ENCODE peak calls at places on chromosome 4, in ten cellular contexts. One of them, this sample, is unnamed.

GRCh38 chr4:112944006-112944405 is 105.4 kb upstream of the ANK2 start:
- DNase-seq in heart right ventricle: no peak
- DNase-seq in breast epithelium: no peak
- DNase-seq in upper lobe of right lung: no peak
- DNase-seq in CD4-positive, CD25-positive, alpha-beta regulatory T cell: no peak
- DNase-seq in transverse colon: no peak
- DNase-seq in dorsolateral prefrontal cortex: no peak
- DNase-seq in spleen: no peak
- DNase-seq in stomach: no peak
- DNase-seq in right cardiac atrium: no peak
- DNase-seq in this sample: no peak

GRCh38 chr4:96649536-96649935 is 809.6 kb downstream of the PDHA2 start:
- DNase-seq in heart right ventricle: no peak
- DNase-seq in breast epithelium: no peak
- DNase-seq in upper lobe of right lung: no peak
- DNase-seq in CD4-positive, CD25-positive, alpha-beta regulatory T cell: no peak
- DNase-seq in transverse colon: no peak
- DNase-seq in dorsolateral prefrontal cortex: no peak
- DNase-seq in spleen: no peak
- DNase-seq in stomach: no peak
- DNase-seq in right cardiac atrium: no peak
- DNase-seq in this sample: no peak

GRCh38 chr4:72843466-72843865 is 226.1 kb downstream of the COX18 start:
- DNase-seq in heart right ventricle: no peak
- DNase-seq in breast epithelium: no peak
- DNase-seq in upper lobe of right lung: no peak
- DNase-seq in CD4-positive, CD25-positive, alpha-beta regulatory T cell: no peak
- DNase-seq in transverse colon: no peak
- DNase-seq in dorsolateral prefrontal cortex: no peak
- DNase-seq in spleen: no peak
- DNase-seq in stomach: no peak
- DNase-seq in right cardiac atrium: no peak
- DNase-seq in this sample: no peak

GRCh38 chr4:73668806-73669205 is 48.6 kb upstream of the RASSF6 start:
- DNase-seq in heart right ventricle: no peak
- DNase-seq in breast epithelium: no peak
- DNase-seq in upper lobe of right lung: no peak
- DNase-seq in CD4-positive, CD25-positive, alpha-beta regulatory T cell: no peak
- DNase-seq in transverse colon: no peak
- DNase-seq in dorsolateral prefrontal cortex: no peak
- DNase-seq in spleen: no peak
- DNase-seq in stomach: no peak
- DNase-seq in right cardiac atrium: no peak
- DNase-seq in this sample: no peak

GRCh38 chr4:123621072-123621705 is 224.6 kb downstream of the SPRY1 start:
- DNase-seq in heart right ventricle: peak; percentile 11
- DNase-seq in breast epithelium: no peak
- DNase-seq in upper lobe of right lung: no peak
- DNase-seq in CD4-positive, CD25-positive, alpha-beta regulatory T cell: no peak
- DNase-seq in transverse colon: no peak
- DNase-seq in dorsolateral prefrontal cortex: no peak
- DNase-seq in spleen: no peak
- DNase-seq in stomach: no peak
- DNase-seq in right cardiac atrium: peak; percentile 54
- DNase-seq in this sample: no peak

GRCh38 chr4:46123872-46124755 is at the start of gene GABRG1:
- DNase-seq in heart right ventricle: no peak
- DNase-seq in breast epithelium: no peak
- DNase-seq in upper lobe of right lung: peak; percentile 33
- DNase-seq in CD4-positive, CD25-positive, alpha-beta regulatory T cell: no peak
- DNase-seq in transverse colon: no peak
- DNase-seq in dorsolateral prefrontal cortex: peak; percentile 64
- DNase-seq in spleen: no peak
- DNase-seq in stomach: no peak
- DNase-seq in right cardiac atrium: peak; percentile 10
- DNase-seq in this sample: peak; percentile 20

GRCh38 chr4:174318829-174319764 is 35.4 kb downstream of the CEP44 start:
- DNase-seq in heart right ventricle: no peak
- DNase-seq in breast epithelium: no peak
- DNase-seq in upper lobe of right lung: no peak
- DNase-seq in CD4-positive, CD25-positive, alpha-beta regulatory T cell: peak; percentile 40
- DNase-seq in transverse colon: no peak
- DNase-seq in dorsolateral prefrontal cortex: no peak
- DNase-seq in spleen: no peak
- DNase-seq in stomach: no peak
- DNase-seq in right cardiac atrium: no peak
- DNase-seq in this sample: no peak

GRCh38 chr4:92172203-92172602 is 131.6 kb upstream of the GRID2 start:
- DNase-seq in heart right ventricle: no peak
- DNase-seq in breast epithelium: no peak
- DNase-seq in upper lobe of right lung: no peak
- DNase-seq in CD4-positive, CD25-positive, alpha-beta regulatory T cell: no peak
- DNase-seq in transverse colon: no peak
- DNase-seq in dorsolateral prefrontal cortex: no peak
- DNase-seq in spleen: no peak
- DNase-seq in stomach: no peak
- DNase-seq in right cardiac atrium: no peak
- DNase-seq in this sample: no peak

GRCh38 chr4:86280246-86280645 is 79.6 kb downstream of the MAPK10 start:
- DNase-seq in heart right ventricle: no peak
- DNase-seq in breast epithelium: no peak
- DNase-seq in upper lobe of right lung: no peak
- DNase-seq in CD4-positive, CD25-positive, alpha-beta regulatory T cell: no peak
- DNase-seq in transverse colon: no peak
- DNase-seq in dorsolateral prefrontal cortex: no peak
- DNase-seq in spleen: no peak
- DNase-seq in stomach: no peak
- DNase-seq in right cardiac atrium: no peak
- DNase-seq in this sample: no peak

GRCh38 chr4:122830392-122831095 is 3.9 kb downstream of the FGF2 start:
- DNase-seq in heart right ventricle: no peak
- DNase-seq in breast epithelium: no peak
- DNase-seq in upper lobe of right lung: no peak
- DNase-seq in CD4-positive, CD25-positive, alpha-beta regulatory T cell: no peak
- DNase-seq in transverse colon: no peak
- DNase-seq in dorsolateral prefrontal cortex: no peak
- DNase-seq in spleen: no peak
- DNase-seq in stomach: no peak
- DNase-seq in right cardiac atrium: no peak
- DNase-seq in this sample: no peak

GRCh38 chr4:145785391-145786008 is 105.6 kb downstream of the C4orf51 start:
- DNase-seq in heart right ventricle: no peak
- DNase-seq in breast epithelium: no peak
- DNase-seq in upper lobe of right lung: no peak
- DNase-seq in CD4-positive, CD25-positive, alpha-beta regulatory T cell: no peak
- DNase-seq in transverse colon: no peak
- DNase-seq in dorsolateral prefrontal cortex: no peak
- DNase-seq in spleen: no peak
- DNase-seq in stomach: no peak
- DNase-seq in right cardiac atrium: no peak
- DNase-seq in this sample: no peak

DNA sequence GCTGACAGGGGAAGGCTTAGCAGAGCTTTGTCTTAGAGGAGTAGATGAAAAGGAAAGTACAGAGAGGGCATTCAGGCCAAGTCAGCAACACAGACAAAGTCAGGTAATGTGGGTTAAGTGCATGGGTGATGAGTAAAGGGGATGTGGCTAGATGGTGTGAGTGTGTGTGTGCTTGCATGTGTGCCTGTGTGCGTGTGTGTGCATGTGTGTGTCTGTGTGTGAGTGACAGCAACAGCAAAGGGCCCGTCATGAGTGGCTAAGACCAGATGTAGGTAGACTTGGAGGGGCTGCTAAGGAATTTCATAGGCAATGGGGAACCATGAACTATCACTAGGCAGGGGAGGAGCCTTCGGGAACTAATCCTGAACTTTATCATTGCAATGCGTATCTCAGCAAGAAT is 2.2 kb upstream of the GPR78 start:
- DNase-seq in heart right ventricle: no peak
- DNase-seq in breast epithelium: no peak
- DNase-seq in upper lobe of right lung: no peak
- DNase-seq in CD4-positive, CD25-positive, alpha-beta regulatory T cell: no peak
- DNase-seq in transverse colon: no peak
- DNase-seq in dorsolateral prefrontal cortex: no peak
- DNase-seq in spleen: peak; percentile 30
- DNase-seq in stomach: no peak
- DNase-seq in right cardiac atrium: no peak
- DNase-seq in this sample: no peak
- H3K27me3 ChIP-seq in heart right ventricle: peaks cover 59% of the 10 kb centered on the region
- H3K27me3 ChIP-seq in breast epithelium: peaks cover 44% of the 10 kb centered on the region
- H3K27me3 ChIP-seq in upper lobe of right lung: peaks cover 47% of the 10 kb centered on the region
- H3K27me3 ChIP-seq in CD4-positive, CD25-positive, alpha-beta regulatory T cell: no peaks in the 10 kb centered on the region
- H3K27me3 ChIP-seq in transverse colon: peaks cover 38% of the 10 kb centered on the region
- H3K27me3 ChIP-seq in dorsolateral prefrontal cortex: peaks cover 38% of the 10 kb centered on the region
- H3K27me3 ChIP-seq in spleen: peaks cover 38% of the 10 kb centered on the region
- H3K27me3 ChIP-seq in stomach: peaks cover 35% of the 10 kb centered on the region
- H3K27me3 ChIP-seq in right cardiac atrium: no peaks in the 10 kb centered on the region
- H3K27me3 ChIP-seq in this sample: no peaks in the 10 kb centered on the region

GRCh38 chr4:185015108-185015507 is 3.2 kb upstream of the HELT start:
- DNase-seq in heart right ventricle: no peak
- DNase-seq in breast epithelium: no peak
- DNase-seq in upper lobe of right lung: no peak
- DNase-seq in CD4-positive, CD25-positive, alpha-beta regulatory T cell: no peak
- DNase-seq in transverse colon: no peak
- DNase-seq in dorsolateral prefrontal cortex: no peak
- DNase-seq in spleen: no peak
- DNase-seq in stomach: no peak
- DNase-seq in right cardiac atrium: no peak
- DNase-seq in this sample: no peak

GRCh38 chr4:185018834-185019450 is 652 bp downstream of the HELT start:
- DNase-seq in heart right ventricle: no peak
- DNase-seq in breast epithelium: no peak
- DNase-seq in upper lobe of right lung: peak; percentile 73
- DNase-seq in CD4-positive, CD25-positive, alpha-beta regulatory T cell: no peak
- DNase-seq in transverse colon: no peak
- DNase-seq in dorsolateral prefrontal cortex: no peak
- DNase-seq in spleen: no peak
- DNase-seq in stomach: no peak
- DNase-seq in right cardiac atrium: no peak
- DNase-seq in this sample: no peak

GRCh38 chr4:185017964-185018772 is at the start of gene HELT:
- DNase-seq in heart right ventricle: no peak
- DNase-seq in breast epithelium: no peak
- DNase-seq in upper lobe of right lung: no peak
- DNase-seq in CD4-positive, CD25-positive, alpha-beta regulatory T cell: no peak
- DNase-seq in transverse colon: no peak
- DNase-seq in dorsolateral prefrontal cortex: no peak
- DNase-seq in spleen: no peak
- DNase-seq in stomach: no peak
- DNase-seq in right cardiac atrium: no peak
- DNase-seq in this sample: no peak

GRCh38 chr4:185016101-185016940 is 2.0 kb upstream of the HELT start:
- DNase-seq in heart right ventricle: no peak
- DNase-seq in breast epithelium: no peak
- DNase-seq in upper lobe of right lung: no peak
- DNase-seq in CD4-positive, CD25-positive, alpha-beta regulatory T cell: no peak
- DNase-seq in transverse colon: no peak
- DNase-seq in dorsolateral prefrontal cortex: no peak
- DNase-seq in spleen: no peak
- DNase-seq in stomach: no peak
- DNase-seq in right cardiac atrium: no peak
- DNase-seq in this sample: no peak

GRCh38 chr4:185016946-185017797 is 1.1 kb upstream of the HELT start:
- DNase-seq in heart right ventricle: no peak
- DNase-seq in breast epithelium: no peak
- DNase-seq in upper lobe of right lung: no peak
- DNase-seq in CD4-positive, CD25-positive, alpha-beta regulatory T cell: no peak
- DNase-seq in transverse colon: no peak
- DNase-seq in dorsolateral prefrontal cortex: no peak
- DNase-seq in spleen: no peak
- DNase-seq in stomach: no peak
- DNase-seq in right cardiac atrium: no peak
- DNase-seq in this sample: no peak
- H3K27me3 ChIP-seq in heart right ventricle: peaks cover 100% of the 10 kb centered on the region
- H3K27me3 ChIP-seq in breast epithelium: peaks cover 86% of the 10 kb centered on the region
- H3K27me3 ChIP-seq in upper lobe of right lung: peaks cover 96% of the 10 kb centered on the region
- H3K27me3 ChIP-seq in CD4-positive, CD25-positive, alpha-beta regulatory T cell: peaks cover 16% of the 10 kb centered on the region
- H3K27me3 ChIP-seq in transverse colon: peaks cover 100% of the 10 kb centered on the region
- H3K27me3 ChIP-seq in dorsolateral prefrontal cortex: peaks cover 88% of the 10 kb centered on the region
- H3K27me3 ChIP-seq in spleen: peaks cover 96% of the 10 kb centered on the region
- H3K27me3 ChIP-seq in stomach: peaks cover 77% of the 10 kb centered on the region
- H3K27me3 ChIP-seq in right cardiac atrium: peaks cover 2% of the 10 kb centered on the region
- H3K27me3 ChIP-seq in this sample: no peaks in the 10 kb centered on the region

GRCh38 chr4:152114562-152114961 is 353.8 kb upstream of the GATB start:
- DNase-seq in heart right ventricle: no peak
- DNase-seq in breast epithelium: no peak
- DNase-seq in upper lobe of right lung: no peak
- DNase-seq in CD4-positive, CD25-positive, alpha-beta regulatory T cell: no peak
- DNase-seq in transverse colon: no peak
- DNase-seq in dorsolateral prefrontal cortex: no peak
- DNase-seq in spleen: no peak
- DNase-seq in stomach: no peak
- DNase-seq in right cardiac atrium: no peak
- DNase-seq in this sample: no peak
- H3K27me3 ChIP-seq in heart right ventricle: no peaks in the 10 kb centered on the region
- H3K27me3 ChIP-seq in breast epithelium: no peaks in the 10 kb centered on the region
- H3K27me3 ChIP-seq in upper lobe of right lung: no peaks in the 10 kb centered on the region
- H3K27me3 ChIP-seq in CD4-positive, CD25-positive, alpha-beta regulatory T cell: no peaks in the 10 kb centered on the region
- H3K27me3 ChIP-seq in transverse colon: no peaks in the 10 kb centered on the region
- H3K27me3 ChIP-seq in dorsolateral prefrontal cortex: no peaks in the 10 kb centered on the region
- H3K27me3 ChIP-seq in spleen: no peaks in the 10 kb centered on the region
- H3K27me3 ChIP-seq in stomach: no peaks in the 10 kb centered on the region
- H3K27me3 ChIP-seq in right cardiac atrium: no peaks in the 10 kb centered on the region
- H3K27me3 ChIP-seq in this sample: no peaks in the 10 kb centered on the region

GRCh38 chr4:154490261-154490588 is 1.4 kb downstream of the DCHS2 start:
- DNase-seq in heart right ventricle: no peak
- DNase-seq in breast epithelium: no peak
- DNase-seq in upper lobe of right lung: no peak
- DNase-seq in CD4-positive, CD25-positive, alpha-beta regulatory T cell: no peak
- DNase-seq in transverse colon: no peak
- DNase-seq in dorsolateral prefrontal cortex: no peak
- DNase-seq in spleen: peak; percentile 72
- DNase-seq in stomach: no peak
- DNase-seq in right cardiac atrium: peak; percentile 33
- DNase-seq in this sample: no peak
- H3K27me3 ChIP-seq in heart right ventricle: peaks cover 75% of the 10 kb centered on the region
- H3K27me3 ChIP-seq in breast epithelium: peaks cover 26% of the 10 kb centered on the region
- H3K27me3 ChIP-seq in upper lobe of right lung: peaks cover 58% of the 10 kb centered on the region
- H3K27me3 ChIP-seq in CD4-positive, CD25-positive, alpha-beta regulatory T cell: peaks cover 22% of the 10 kb centered on the region
- H3K27me3 ChIP-seq in transverse colon: peaks cover 58% of the 10 kb centered on the region
- H3K27me3 ChIP-seq in dorsolateral prefrontal cortex: peaks cover 28% of the 10 kb centered on the region
- H3K27me3 ChIP-seq in spleen: peaks cover 54% of the 10 kb centered on the region
- H3K27me3 ChIP-seq in stomach: peaks cover 34% of the 10 kb centered on the region
- H3K27me3 ChIP-seq in right cardiac atrium: no peaks in the 10 kb centered on the region
- H3K27me3 ChIP-seq in this sample: no peaks in the 10 kb centered on the region

GRCh38 chr4:181832305-181832704 is 410.9 kb upstream of the TENM3 start:
- DNase-seq in heart right ventricle: no peak
- DNase-seq in breast epithelium: no peak
- DNase-seq in upper lobe of right lung: no peak
- DNase-seq in CD4-positive, CD25-positive, alpha-beta regulatory T cell: no peak
- DNase-seq in transverse colon: no peak
- DNase-seq in dorsolateral prefrontal cortex: no peak
- DNase-seq in spleen: no peak
- DNase-seq in stomach: no peak
- DNase-seq in right cardiac atrium: no peak
- DNase-seq in this sample: no peak
- H3K27me3 ChIP-seq in heart right ventricle: peaks cover 21% of the 10 kb centered on the region
- H3K27me3 ChIP-seq in breast epithelium: no peaks in the 10 kb centered on the region
- H3K27me3 ChIP-seq in upper lobe of right lung: no peaks in the 10 kb centered on the region
- H3K27me3 ChIP-seq in CD4-positive, CD25-positive, alpha-beta regulatory T cell: no peaks in the 10 kb centered on the region
- H3K27me3 ChIP-seq in transverse colon: no peaks in the 10 kb centered on the region
- H3K27me3 ChIP-seq in dorsolateral prefrontal cortex: no peaks in the 10 kb centered on the region
- H3K27me3 ChIP-seq in spleen: no peaks in the 10 kb centered on the region
- H3K27me3 ChIP-seq in stomach: no peaks in the 10 kb centered on the region
- H3K27me3 ChIP-seq in right cardiac atrium: no peaks in the 10 kb centered on the region
- H3K27me3 ChIP-seq in this sample: no peaks in the 10 kb centered on the region